ENCODE peak calls at places on chromosomes 2 and 18, in ten cellular contexts. S is natural killer cell treated with Interleukin-12 subunit alpha and Interleukin-12 subunit beta and Interleukin-15 and Interleukin-18, amount 100 ng/mL, for 72 hours; U is K562; K is amygdala; V is stromal cell of bone marrow; D is memory B cell; B is mammary epithelial cell; M is ELR; T is GM03348; Q is NCI-H748 treated with DMSO at 0.1 percent for 48 hours. O is an unnamed sample.

GRCh38 chr2:152157253-152157652 is 18.3 kb downstream of the STAM2 start:
- DNase-seq in S (no peak), D (no peak), M (no peak), T (no peak), V (no peak), Q (no peak), U (no peak), B (no peak), K (no peak), O (no peak)

GRCh38 chr2:33442528-33443069 is 33.9 kb upstream of the RASGRP3 start:
- DNase-seq in S (no peak), U (no peak), V (no peak), K (no peak), D (no peak), M (no peak), T (peak), B (no peak), Q (no peak), O (no peak)

GRCh38 chr2:135844285-135844985 is 7.5 kb upstream of the LCT start:
- DNase-seq in U (no peak), K (no peak), T (no peak), B (no peak), M (no peak), D (no peak), V (no peak), Q (no peak), S (no peak), O (no peak)

GRCh38 chr2:179981085-179981484 is 26.0 kb downstream of the CWC22 start:
- DNase-seq in T (no peak), M (peak), U (no peak), D (no peak), K (no peak), Q (peak), S (no peak), V (no peak), B (no peak), O (peak)

GRCh38 chr2:68251855-68252406 is 401 bp downstream of the PPP3R1 start:
- DNase-seq in M (peak), V (no peak), D (peak), Q (no peak), S (peak), K (no peak), U (peak), B (no peak), T (peak), O (peak)

GRCh38 chr2:202152104-202152771 is 79.2 kb downstream of the KIAA2012 start:
- DNase-seq in Q (no peak), V (peak), D (no peak), K (no peak), U (no peak), T (peak), S (no peak), B (no peak), M (no peak), O (no peak)

GRCh38 chr2:7015007-7015950 is 98.1 kb downstream of the RNF144A start:
- DNase-seq in D (no peak), T (no peak), S (no peak), B (no peak), V (no peak), U (no peak), M (no peak), Q (no peak), K (no peak), O (no peak)

GRCh38 chr2:185433824-185434223 is 304.8 kb upstream of the FSIP2 start:
- DNase-seq in D (no peak), S (no peak), K (no peak), Q (no peak), M (peak), B (peak), V (no peak), U (no peak), T (no peak), O (no peak)

GRCh38 chr2:68365087-68365486 is at the start of gene PLEK:
- DNase-seq in M (no peak), T (no peak), D (peak), U (no peak), Q (no peak), K (no peak), S (peak), B (no peak), V (no peak), O (no peak)

GRCh38 chr2:40471868-40472267 is 20.0 kb upstream of the SLC8A1 start:
- DNase-seq in S (no peak), T (no peak), Q (no peak), B (no peak), U (no peak), M (no peak), K (no peak), V (no peak), D (no peak), O (no peak)

GRCh38 chr2:126792186-126792585 is 106.5 kb upstream of the TEX51 start:
- DNase-seq in B (no peak), K (no peak), M (no peak), D (no peak), Q (no peak), V (no peak), U (no peak), S (peak), T (no peak), O (no peak)

GRCh38 chr2:112791693-112792230 is 7.5 kb upstream of the IL1A start:
- DNase-seq in K (no peak), U (no peak), V (no peak), Q (no peak), B (no peak), D (no peak), S (no peak), T (no peak), M (no peak), O (no peak)

GRCh38 chr2:16665746-16666452 is at the start of gene CYRIA:
- DNase-seq in V (no peak), S (peak), D (peak), U (peak), K (peak), B (peak), M (no peak), T (peak), Q (peak), O (no peak)

GRCh38 chr2:68251187-68251854 is 1.0 kb downstream of the PPP3R1 start:
- DNase-seq in Q (peak), U (peak), K (peak), M (peak), S (peak), D (peak), T (peak), V (peak), B (peak), O (peak)

GRCh38 chr2:9333591-9334171 is 89.6 kb downstream of the ITGB1BP1 start:
- DNase-seq in M (peak), B (peak), U (peak), K (peak), Q (peak), T (peak), D (no peak), V (peak), S (no peak), O (peak)

GRCh38 chr2:144162652-144163051 is 357.3 kb downstream of the ZEB2 start:
- DNase-seq in Q (peak), D (peak), T (no peak), M (no peak), S (no peak), K (no peak), U (no peak), B (peak), V (no peak), O (no peak)

GRCh38 chr18:12773369-12773768 is 70.5 kb downstream of the PSMG2 start:
- DNase-seq in V (no peak), K (no peak), U (no peak), Q (no peak), S (no peak), D (no peak), B (no peak), M (no peak), T (no peak), O (no peak)

GRCh38 chr2:172995323-172996244 is 80.1 kb upstream of the MAP3K20 start:
- DNase-seq in S (no peak), T (peak), K (no peak), V (peak), Q (no peak), U (no peak), D (no peak), M (peak), B (peak), O (no peak)

GRCh38 chr2:230714122-230714453 is 1.4 kb downstream of the CAB39 start:
- DNase-seq in D (no peak), V (peak), K (no peak), Q (no peak), U (no peak), M (peak), B (peak), T (peak), S (peak), O (no peak)

GRCh38 chr2:53087282-53087882 is 680.2 kb upstream of the CHAC2 start:
- DNase-seq in U (no peak), K (no peak), V (peak), S (no peak), B (peak), D (no peak), T (peak), Q (no peak), M (peak), O (no peak)

GRCh38 chr2:42089340-42089925 is 41.6 kb downstream of the PKDCC start:
- DNase-seq in Q (no peak), S (peak), U (peak), D (peak), V (no peak), K (no peak), B (peak), M (peak), T (peak), O (no peak)

GRCh38 chr2:113218283-113219091 is 44.7 kb downstream of the PSD4 start:
- DNase-seq in Q (no peak), S (no peak), U (no peak), T (no peak), V (peak), M (no peak), B (peak), K (peak), D (no peak), O (no peak)

GRCh38 chr18:62715829-62716678 is 713 bp downstream of the PHLPP1 start:
- DNase-seq in U (peak), M (peak), D (peak), T (peak), Q (peak), V (no peak), K (no peak), S (peak), B (peak), O (no peak)

GRCh38 chr2:216083464-216084279 is 2.0 kb downstream of the TMEM169 start:
- DNase-seq in S (no peak), B (peak), D (no peak), M (peak), V (no peak), U (no peak), T (peak), K (peak), Q (no peak), O (peak)

GRCh38 chr2:238986491-238987351 is 138.8 kb downstream of the TWIST2 start:
- DNase-seq in T (no peak), B (no peak), D (no peak), M (no peak), K (no peak), U (no peak), V (no peak), Q (no peak), S (no peak), O (no peak)

GRCh38 chr2:86305195-86305975 is 32.0 kb downstream of the REEP1 start:
- DNase-seq in T (no peak), M (no peak), B (no peak), S (no peak), K (no peak), Q (no peak), D (no peak), U (no peak), V (no peak), O (peak)

GRCh38 chr2:165636959-165637358 is 157.1 kb downstream of the GALNT3 start:
- DNase-seq in T (no peak), D (no peak), M (no peak), V (no peak), S (no peak), U (no peak), Q (no peak), K (no peak), B (peak), O (no peak)

GRCh38 chr18:48133675-48134251 is 203.3 kb upstream of the SMAD2 start:
- DNase-seq in V (no peak), B (peak), T (no peak), D (no peak), U (no peak), K (no peak), S (no peak), M (no peak), Q (peak), O (peak)

O was measured in DMS79 treated with DMSO at 0.1 percent for 48 hours.